ENCODE peak calls at places on chromosomes 5 and 9, in four cellular contexts. One of them, this sample, is unnamed.
A peak's percentile ranks its signal among the peaks of the same experiment; 100 is the strongest.

GRCh38 chr5:180777475-180777874 is 25.1 kb downstream of the MGAT1 start:
- DNase-seq in aorta: no peak
- DNase-seq in neural progenitor cell: no peak
- DNase-seq in breast epithelium: no peak
- DNase-seq in this sample: no peak

GRCh38 chr9:110626109-110626829 is 42.3 kb upstream of the MUSK start:
- DNase-seq in aorta: no peak
- DNase-seq in neural progenitor cell: no peak
- DNase-seq in breast epithelium: no peak
- DNase-seq in this sample: no peak

GRCh38 chr5:87432460-87432859 is 19.7 kb upstream of the CCNH start:
- DNase-seq in aorta: no peak
- DNase-seq in neural progenitor cell: no peak
- DNase-seq in breast epithelium: no peak
- DNase-seq in this sample: no peak

GRCh38 chr5:65213921-65214525 is 267.7 kb downstream of the ADAMTS6 start:
- DNase-seq in aorta: no peak
- DNase-seq in neural progenitor cell: peak; percentile 48
- DNase-seq in breast epithelium: no peak
- DNase-seq in this sample: no peak

GRCh38 chr5:50325237-50325832 is 115.8 kb downstream of the EMB start:
- DNase-seq in aorta: no peak
- DNase-seq in neural progenitor cell: peak; percentile 10
- DNase-seq in breast epithelium: no peak
- DNase-seq in this sample: no peak

GRCh38 chr5:154757647-154758406 is 2.6 kb downstream of the LARP1 start:
- DNase-seq in aorta: no peak
- DNase-seq in neural progenitor cell: peak; percentile 22
- DNase-seq in breast epithelium: no peak
- DNase-seq in this sample: no peak

GRCh38 chr5:177982956-177983355 is 13.1 kb downstream of the PROP1 start:
- DNase-seq in aorta: no peak
- DNase-seq in neural progenitor cell: no peak
- DNase-seq in breast epithelium: no peak
- DNase-seq in this sample: no peak

GRCh38 chr5:122120957-122121356 is 8.4 kb upstream of the ZNF474 start:
- DNase-seq in aorta: no peak
- DNase-seq in neural progenitor cell: no peak
- DNase-seq in breast epithelium: no peak
- DNase-seq in this sample: no peak

GRCh38 chr9:81759680-81760215 is 70.4 kb upstream of the TLE1 start:
- DNase-seq in aorta: no peak
- DNase-seq in neural progenitor cell: no peak
- DNase-seq in breast epithelium: no peak
- DNase-seq in this sample: no peak

GRCh38 chr9:110432253-110432652 is 94.6 kb upstream of the TXNDC8 start:
- DNase-seq in aorta: no peak
- DNase-seq in neural progenitor cell: no peak
- DNase-seq in breast epithelium: no peak
- DNase-seq in this sample: no peak

GRCh38 chr9:36137392-36138004 is 965 bp downstream of the GLIPR2 start:
- DNase-seq in aorta: peak; percentile 86
- DNase-seq in neural progenitor cell: peak; percentile 27
- DNase-seq in breast epithelium: no peak
- DNase-seq in this sample: no peak

GRCh38 chr9:124066783-124067563 is 55.4 kb downstream of the LHX2 start:
- DNase-seq in aorta: no peak
- DNase-seq in neural progenitor cell: no peak
- DNase-seq in breast epithelium: no peak
- DNase-seq in this sample: no peak

GRCh38 chr5:120405291-120405864 is 58.7 kb upstream of the PRR16 start:
- DNase-seq in aorta: no peak
- DNase-seq in neural progenitor cell: no peak
- DNase-seq in breast epithelium: no peak
- DNase-seq in this sample: no peak

GRCh38 chr5:34005211-34005610 is 2.6 kb downstream of the AMACR start:
- DNase-seq in aorta: no peak
- DNase-seq in neural progenitor cell: no peak
- DNase-seq in breast epithelium: no peak
- DNase-seq in this sample: no peak

GRCh38 chr5:30605693-30606268 is 587.7 kb upstream of the CDH6 start:
- DNase-seq in aorta: no peak
- DNase-seq in neural progenitor cell: no peak
- DNase-seq in breast epithelium: no peak
- DNase-seq in this sample: no peak

GRCh38 chr9:91758491-91758981 is 191.5 kb downstream of the ROR2 start:
- DNase-seq in aorta: no peak
- DNase-seq in neural progenitor cell: peak; percentile 80
- DNase-seq in breast epithelium: no peak
- DNase-seq in this sample: no peak

GRCh38 chr5:176154821-176155220 is 83.4 kb upstream of the SIMC1 start:
- DNase-seq in aorta: no peak
- DNase-seq in neural progenitor cell: no peak
- DNase-seq in breast epithelium: no peak
- DNase-seq in this sample: no peak

GRCh38 chr5:176161431-176161830 is 76.8 kb upstream of the SIMC1 start:
- DNase-seq in aorta: no peak
- DNase-seq in neural progenitor cell: no peak
- DNase-seq in breast epithelium: no peak
- DNase-seq in this sample: no peak

GRCh38 chr5:176153741-176154140 is 84.5 kb upstream of the SIMC1 start:
- DNase-seq in aorta: no peak
- DNase-seq in neural progenitor cell: no peak
- DNase-seq in breast epithelium: no peak
- DNase-seq in this sample: no peak

GRCh38 chr5:176155882-176156497 is 82.2 kb upstream of the SIMC1 start:
- DNase-seq in aorta: no peak
- DNase-seq in neural progenitor cell: no peak
- DNase-seq in breast epithelium: no peak
- DNase-seq in this sample: no peak

DNA sequence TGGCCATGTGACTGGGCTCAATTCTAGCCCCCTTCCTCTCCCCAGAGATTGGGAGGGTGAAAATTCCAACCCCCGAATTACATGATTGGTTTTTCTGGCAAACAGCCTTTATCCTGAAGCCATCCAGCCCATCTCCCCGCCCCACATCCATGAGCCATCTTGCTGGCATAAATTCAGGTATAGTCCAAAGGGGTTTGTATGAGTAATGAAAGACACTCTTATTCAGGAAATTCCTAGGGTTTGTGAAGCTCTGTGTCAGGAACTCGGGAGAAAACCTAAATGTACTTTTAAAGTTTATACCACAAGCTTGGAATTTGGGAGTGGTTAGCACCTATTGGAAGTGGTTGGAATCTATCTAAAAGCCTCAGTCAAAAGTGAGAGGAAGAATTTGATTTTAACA is 80.6 kb upstream of the SIMC1 start:
- DNase-seq in aorta: no peak
- DNase-seq in neural progenitor cell: no peak
- DNase-seq in breast epithelium: no peak
- DNase-seq in this sample: no peak
- H3K27me3 ChIP-seq in aorta: no peaks in the 10 kb centered on the region
- H3K27me3 ChIP-seq in neural progenitor cell: no peaks in the 10 kb centered on the region
- H3K27me3 ChIP-seq in breast epithelium: no peaks in the 10 kb centered on the region
- H3K27me3 ChIP-seq in this sample: no peaks in the 10 kb centered on the region

GRCh38 chr9:127796225-127796813 is 6.4 kb upstream of the FPGS start:
- DNase-seq in aorta: no peak
- DNase-seq in neural progenitor cell: no peak
- DNase-seq in breast epithelium: no peak
- DNase-seq in this sample: peak; percentile 82
- H3K4me1 ChIP-seq in aorta: no peaks in the 10 kb centered on the region
- H3K4me1 ChIP-seq in neural progenitor cell: peaks cover 3% of the 10 kb centered on the region
- H3K4me1 ChIP-seq in breast epithelium: peaks cover 2% of the 10 kb centered on the region
- H3K4me1 ChIP-seq in this sample: peaks cover 33% of the 10 kb centered on the region

GRCh38 chr9:15444141-15444540 is 21.5 kb downstream of the SNAPC3 start:
- DNase-seq in aorta: no peak
- DNase-seq in neural progenitor cell: no peak
- DNase-seq in breast epithelium: no peak
- DNase-seq in this sample: no peak
- H3K27ac ChIP-seq in aorta: no peak overlapping the region
- H3K27ac ChIP-seq in neural progenitor cell: no peak overlapping the region
- H3K27ac ChIP-seq in breast epithelium: no peak overlapping the region
- H3K27ac ChIP-seq in this sample: no peak overlapping the region

GRCh38 chr5:171323007-171323406 is 14.0 kb downstream of the TLX3 start:
- DNase-seq in aorta: no peak
- DNase-seq in neural progenitor cell: no peak
- DNase-seq in breast epithelium: no peak
- DNase-seq in this sample: no peak
- H3K27me3 ChIP-seq in aorta: no peaks in the 10 kb centered on the region
- H3K27me3 ChIP-seq in neural progenitor cell: peaks cover 100% of the 10 kb centered on the region
- H3K27me3 ChIP-seq in breast epithelium: no peaks in the 10 kb centered on the region
- H3K27me3 ChIP-seq in this sample: peaks cover 82% of the 10 kb centered on the region

GRCh38 chr5:14258840-14259239 is 115.7 kb downstream of the TRIO start:
- DNase-seq in aorta: no peak
- DNase-seq in neural progenitor cell: peak; percentile 72
- DNase-seq in breast epithelium: no peak
- DNase-seq in this sample: no peak
- H3K4me1 ChIP-seq in aorta: peaks cover 11% of the 10 kb centered on the region
- H3K4me1 ChIP-seq in neural progenitor cell: peaks cover 58% of the 10 kb centered on the region
- H3K4me1 ChIP-seq in breast epithelium: peaks cover 4% of the 10 kb centered on the region
- H3K4me1 ChIP-seq in this sample: peaks cover 33% of the 10 kb centered on the region

DNA sequence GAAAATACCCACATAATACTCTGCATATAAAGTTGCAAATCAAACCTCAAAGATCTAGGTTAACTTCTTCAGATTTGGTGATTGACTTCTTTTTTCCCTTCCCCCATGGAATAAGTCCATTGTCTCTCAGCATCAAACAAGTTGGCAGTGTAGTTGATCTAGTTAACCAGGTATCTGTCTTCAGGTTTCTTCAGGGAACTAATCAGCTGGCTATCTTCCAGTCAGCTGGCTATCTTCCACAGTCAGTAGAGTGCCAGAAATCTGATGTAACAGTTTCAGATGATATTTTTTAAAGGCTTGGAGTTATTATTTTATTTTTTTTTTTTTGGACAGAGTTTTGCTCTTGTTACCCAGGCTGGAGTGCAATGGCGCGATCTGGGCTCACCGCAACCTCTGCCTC is 16.8 kb downstream of the TNFSF15 start:
- DNase-seq in aorta: no peak
- DNase-seq in neural progenitor cell: no peak
- DNase-seq in breast epithelium: no peak
- DNase-seq in this sample: no peak
- H3K27ac ChIP-seq in aorta: no peak overlapping the region
- H3K27ac ChIP-seq in neural progenitor cell: no peak overlapping the region
- H3K27ac ChIP-seq in breast epithelium: no peak overlapping the region
- H3K27ac ChIP-seq in this sample: no peak overlapping the region

DNA sequence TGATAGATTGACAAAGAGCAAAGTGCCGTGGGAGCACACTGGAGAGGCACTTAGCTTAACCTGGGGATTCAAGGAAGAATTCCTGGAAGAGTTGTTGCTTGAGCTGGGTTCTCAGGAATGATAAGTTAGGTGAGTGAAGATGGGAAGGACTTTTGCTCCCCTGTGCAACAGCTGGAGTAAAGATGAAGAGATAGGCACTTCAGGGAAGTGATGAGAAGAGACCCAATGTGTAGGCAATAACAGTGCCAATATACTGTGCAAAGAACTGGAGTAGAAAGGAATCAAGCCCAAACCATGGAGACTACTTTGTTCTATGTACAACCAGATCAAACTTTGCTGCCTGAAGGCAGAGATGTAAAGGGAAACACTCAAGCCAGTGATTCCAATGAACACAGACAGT is 92.2 kb downstream of the ADGRV1 start:
- DNase-seq in aorta: no peak
- DNase-seq in neural progenitor cell: no peak
- DNase-seq in breast epithelium: no peak
- DNase-seq in this sample: no peak
- H3K27me3 ChIP-seq in aorta: no peaks in the 10 kb centered on the region
- H3K27me3 ChIP-seq in neural progenitor cell: no peaks in the 10 kb centered on the region
- H3K27me3 ChIP-seq in breast epithelium: no peaks in the 10 kb centered on the region
- H3K27me3 ChIP-seq in this sample: no peaks in the 10 kb centered on the region

DNA sequence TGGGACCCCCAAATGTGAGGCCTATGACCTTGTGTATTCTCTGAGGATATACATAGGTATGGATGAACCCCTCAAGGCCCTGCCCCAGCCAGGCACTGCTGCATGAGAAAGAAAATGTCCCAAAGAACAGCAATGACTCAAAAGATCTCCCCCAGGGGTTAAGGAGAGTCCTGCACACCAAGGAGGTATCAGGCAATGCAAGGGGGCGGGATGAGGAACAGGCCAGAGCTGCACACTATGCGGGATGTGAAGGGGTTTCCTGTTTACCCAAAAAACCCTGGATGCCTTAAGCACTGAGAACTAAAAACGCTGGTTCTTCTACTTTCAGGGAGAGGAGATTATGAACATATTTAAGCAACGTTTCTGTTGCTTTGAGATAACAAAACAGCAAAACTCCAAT is 3.4 kb downstream of the RAPGEF1 start:
- DNase-seq in aorta: no peak
- DNase-seq in neural progenitor cell: no peak
- DNase-seq in breast epithelium: no peak
- DNase-seq in this sample: no peak
- H3K4me1 ChIP-seq in aorta: peaks cover 8% of the 10 kb centered on the region
- H3K4me1 ChIP-seq in neural progenitor cell: peaks cover 6% of the 10 kb centered on the region
- H3K4me1 ChIP-seq in breast epithelium: peaks cover 5% of the 10 kb centered on the region
- H3K4me1 ChIP-seq in this sample: peaks cover 75% of the 10 kb centered on the region

This sample was measured in upper lobe of right lung.